ENCODE peak calls at places on chromosomes 1 and 21, in five cellular contexts. J, T, R, Y and A are unnamed samples. For H3K27me3, the result is how much of the 10 kb centered on the place peaks cover.

GRCh38 chr1:180268556-180269044 is 38.5 kb downstream of the LHX4 start:
- DNase-seq in J (no peak), T (no peak), R (no peak), Y (no peak), A (no peak)

GRCh38 chr1:54804471-54805132 is 3.5 kb upstream of the TTC22 start:
- DNase-seq in J (peak), T (no peak), R (no peak), Y (no peak), A (no peak)

GRCh38 chr21:35324372-35325220 is 275.5 kb upstream of the RUNX1 start:
- DNase-seq in J (no peak), T (no peak), R (no peak), Y (no peak), A (no peak)

GRCh38 chr1:31943546-31944184 is 5.5 kb upstream of the PTP4A2 start:
- DNase-seq in J (no peak), T (no peak), R (no peak), Y (no peak), A (no peak)

GRCh38 chr1:228372183-228373003 is 34.2 kb downstream of the TRIM11 start:
- DNase-seq in J (no peak), T (no peak), R (no peak), Y (no peak), A (peak)

GRCh38 chr1:153365696-153366095 is 8.0 kb downstream of the S100A9 start:
- DNase-seq in J (no peak), T (no peak), R (no peak), Y (no peak), A (no peak)

GRCh38 chr1:150320667-150320978 is 710 bp upstream of the PRPF3 start:
- DNase-seq in J (no peak), T (no peak), R (no peak), Y (no peak), A (no peak)

GRCh38 chr21:21860888-21861287 is 862.7 kb downstream of the NCAM2 start:
- DNase-seq in J (no peak), T (no peak), R (no peak), Y (no peak), A (no peak)

GRCh38 chr1:6000444-6001288 is 8.4 kb upstream of the NPHP4 start:
- DNase-seq in J (no peak), T (no peak), R (no peak), Y (no peak), A (no peak)

GRCh38 chr1:213337025-213337678 is 286.1 kb downstream of the RPS6KC1 start:
- DNase-seq in J (no peak), T (no peak), R (no peak), Y (no peak), A (no peak)

GRCh38 chr1:227225715-227226346 is 92.5 kb downstream of the CDC42BPA start:
- DNase-seq in J (no peak), T (no peak), R (no peak), Y (no peak), A (no peak)

GRCh38 chr1:21251773-21252471 is 38.3 kb downstream of the ECE1 start:
- DNase-seq in J (no peak), T (no peak), R (no peak), Y (no peak), A (no peak)

GRCh38 chr1:228735871-228736586 is 750 bp downstream of the RHOU start:
- DNase-seq in J (peak), T (peak), R (peak), Y (peak), A (peak)

GRCh38 chr1:63917571-63918394 is 144.0 kb downstream of the ROR1 start:
- DNase-seq in J (peak), T (no peak), R (no peak), Y (no peak), A (peak)

GRCh38 chr1:165537351-165538107 is 6.3 kb upstream of the LRRC52 start:
- DNase-seq in J (no peak), T (no peak), R (no peak), Y (no peak), A (no peak)
- H3K27me3 ChIP-seq in J (under half), T (under half), R (under half), Y (under half), A (under half)

DNA sequence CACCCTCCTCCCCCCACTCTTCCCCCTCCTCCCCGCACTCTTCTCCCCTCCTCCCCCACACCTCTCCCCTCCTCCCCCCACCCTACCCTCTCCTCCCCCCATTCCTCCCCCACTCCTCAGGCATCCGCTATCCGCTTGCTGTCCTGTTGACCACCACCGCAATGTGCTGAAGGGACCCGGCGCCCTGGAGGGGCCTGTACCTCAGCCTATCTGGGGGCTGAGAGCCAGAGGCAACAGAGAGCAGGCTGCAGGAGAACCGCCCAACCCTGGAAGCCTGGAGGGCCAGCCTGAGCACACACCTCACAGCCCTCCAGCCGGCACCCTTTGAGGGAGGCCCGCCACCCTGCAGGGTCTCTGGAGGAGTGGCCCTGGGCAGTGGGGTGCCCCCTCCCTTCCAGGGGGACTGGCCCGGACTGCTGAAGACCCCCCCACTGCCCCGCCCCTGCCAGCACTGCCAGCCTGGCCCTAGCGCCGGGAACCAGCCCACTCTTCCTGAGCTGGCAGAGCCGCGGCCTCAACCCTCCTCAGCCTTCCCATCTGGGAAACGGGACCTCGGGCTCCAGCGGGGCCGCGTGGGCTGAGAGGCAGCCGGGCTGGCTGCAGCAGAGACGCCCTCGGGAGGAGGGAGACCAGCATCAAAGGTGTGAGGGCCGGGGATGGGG is 1.2 kb downstream of the C1QTNF12 start:
- DNase-seq in J (no peak), T (no peak), R (no peak), Y (no peak), A (no peak)
- H3K27me3 ChIP-seq in J (under half), T (under half), R (under half), Y (under half), A (half or more)

GRCh38 chr1:29825274-29825940 is 589.1 kb downstream of the PTPRU start:
- DNase-seq in J (no peak), T (no peak), R (no peak), Y (no peak), A (no peak)
- H3K27me3 ChIP-seq in J (half or more), T (under half), R (under half), Y (under half), A (under half)

DNA sequence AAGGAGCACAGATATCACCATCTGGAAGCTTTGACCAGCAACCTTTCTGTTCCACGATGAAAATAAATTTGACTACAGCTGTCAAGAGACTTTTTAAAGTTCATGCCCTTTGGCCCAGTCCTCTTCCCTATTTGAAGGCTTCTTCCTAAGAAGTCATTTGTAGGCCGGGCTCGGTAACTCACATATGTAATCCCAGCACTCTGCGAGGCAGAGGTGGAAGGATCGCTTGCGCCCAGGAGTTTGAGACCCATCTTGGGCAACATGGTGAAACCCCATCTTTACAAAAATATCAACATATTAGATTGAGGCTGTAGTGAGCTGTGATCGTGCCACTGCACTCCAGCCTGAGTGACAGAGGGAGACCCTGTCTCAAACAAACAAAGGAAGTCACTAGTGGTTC is 58.3 kb upstream of the IFFO2 start:
- DNase-seq in J (no peak), T (no peak), R (no peak), Y (no peak), A (no peak)
- H3K27me3 ChIP-seq in J (half or more), T (under half), R (under half), Y (under half), A (under half)

DNA sequence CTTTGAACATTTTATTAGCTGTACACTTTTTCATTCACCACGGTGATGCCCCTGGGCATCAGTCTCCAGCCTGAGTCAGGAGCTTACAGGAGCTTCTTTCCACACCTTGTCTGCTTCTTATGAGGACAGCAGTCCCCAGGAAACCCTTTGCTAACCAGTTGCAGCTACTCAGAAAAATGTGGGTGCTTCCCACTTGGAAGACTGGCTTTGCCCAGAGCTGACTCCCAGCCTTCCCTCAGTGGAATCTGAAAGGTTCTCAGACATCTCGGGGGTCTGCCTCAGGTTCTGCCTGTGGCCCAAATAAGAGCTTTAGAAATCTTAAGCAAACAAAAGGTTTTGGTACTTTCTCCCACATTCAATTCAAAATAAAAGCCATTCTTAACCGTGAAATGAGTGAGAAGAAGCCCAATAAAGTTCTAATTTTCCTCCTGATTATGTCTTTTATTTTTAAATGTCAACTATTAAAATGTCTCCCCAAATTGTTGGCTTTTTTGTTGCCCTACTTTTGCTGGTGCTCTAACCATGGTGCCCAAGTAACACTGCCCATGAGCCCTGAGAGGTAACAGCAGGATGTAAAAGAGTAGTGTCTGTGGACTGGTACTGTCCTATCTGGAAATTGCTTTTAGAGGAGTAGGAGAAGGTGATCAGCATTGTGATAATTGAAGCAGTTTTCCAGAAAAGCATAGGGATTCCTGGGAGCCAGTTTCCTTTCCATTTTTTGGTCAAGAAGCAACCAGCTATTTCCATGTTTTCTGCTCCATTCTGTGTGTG is 5.6 kb downstream of the C1orf53 start:
- DNase-seq in J (no peak), T (no peak), R (no peak), Y (no peak), A (no peak)
- H3K27me3 ChIP-seq in J (under half), T (under half), R (half or more), Y (half or more), A (under half)

GRCh38 chr1:211267204-211267857 is 8.2 kb downstream of the RCOR3 start:
- DNase-seq in J (no peak), T (no peak), R (no peak), Y (no peak), A (no peak)
- H3K27me3 ChIP-seq in J (under half), T (under half), R (under half), Y (under half), A (under half)